ENCODE peak calls at places on chromosomes 12 and 14, in six cellular contexts. Z is neural crest cell, R is endodermal cell, X is cardiac muscle cell, I is activated B cell treated with CpG ODN at 0.5 μM for 24 hours, D is epithelial cell of esophagus. F is an unnamed sample.
A peak's percentile ranks its signal among the peaks of the same experiment; 100 is the strongest.

GRCh38 chr12:110778801-110779577 is 36.3 kb upstream of the PPP1CC start:
- DNase-seq in Z (no peak), R (no peak), X (no peak), I (no peak), D (no peak), F (no peak)

GRCh38 chr12:29728033-29728432 is 55.7 kb downstream of the TMTC1 start:
- DNase-seq in Z (no peak), R (no peak), X (no peak), I (no peak), D (no peak), F (no peak)

GRCh38 chr12:132511516-132512196 is 21.7 kb downstream of the FBRSL1 start:
- DNase-seq in Z (no peak), R (no peak), X (no peak), I (no peak), D (no peak), F (no peak)

GRCh38 chr12:13000935-13001724 is 1.1 kb upstream of the HEBP1 start:
- DNase-seq in Z (peak; percentile 52), R (peak; percentile 91), X (peak; percentile 70), I (peak; percentile 57), D (peak; percentile 59), F (peak; percentile 63)

GRCh38 chr14:32004300-32004699 is 72.8 kb upstream of the ARHGAP5 start:
- DNase-seq in Z (no peak), R (no peak), X (no peak), I (no peak), D (peak; percentile 32), F (no peak)

GRCh38 chr12:88036368-88036965 is 7.3 kb upstream of the C12orf50 start:
- DNase-seq in Z (no peak), R (no peak), X (no peak), I (no peak), D (peak; percentile 86), F (no peak)

GRCh38 chr14:72590577-72590976 is 303.3 kb downstream of the DPF3 start:
- DNase-seq in Z (no peak), R (no peak), X (no peak), I (no peak), D (no peak), F (no peak)

GRCh38 chr12:130081420-130081819 is 80.8 kb upstream of the FZD10 start:
- DNase-seq in Z (no peak), R (no peak), X (no peak), I (no peak), D (no peak), F (no peak)

GRCh38 chr14:104187121-104187889 is 48.9 kb downstream of the KIF26A start:
- DNase-seq in Z (no peak), R (no peak), X (no peak), I (no peak), D (no peak), F (no peak)

GRCh38 chr14:106215229-106215628 is 688.8 kb downstream of the TMEM121 start:
- DNase-seq in Z (no peak), R (no peak), X (no peak), I (no peak), D (no peak), F (no peak)
- TF ChIP-seq CTCF in Z (no peak), R (no peak), X (no peak), I (no peak), D (no peak), F (no peak)

DNA sequence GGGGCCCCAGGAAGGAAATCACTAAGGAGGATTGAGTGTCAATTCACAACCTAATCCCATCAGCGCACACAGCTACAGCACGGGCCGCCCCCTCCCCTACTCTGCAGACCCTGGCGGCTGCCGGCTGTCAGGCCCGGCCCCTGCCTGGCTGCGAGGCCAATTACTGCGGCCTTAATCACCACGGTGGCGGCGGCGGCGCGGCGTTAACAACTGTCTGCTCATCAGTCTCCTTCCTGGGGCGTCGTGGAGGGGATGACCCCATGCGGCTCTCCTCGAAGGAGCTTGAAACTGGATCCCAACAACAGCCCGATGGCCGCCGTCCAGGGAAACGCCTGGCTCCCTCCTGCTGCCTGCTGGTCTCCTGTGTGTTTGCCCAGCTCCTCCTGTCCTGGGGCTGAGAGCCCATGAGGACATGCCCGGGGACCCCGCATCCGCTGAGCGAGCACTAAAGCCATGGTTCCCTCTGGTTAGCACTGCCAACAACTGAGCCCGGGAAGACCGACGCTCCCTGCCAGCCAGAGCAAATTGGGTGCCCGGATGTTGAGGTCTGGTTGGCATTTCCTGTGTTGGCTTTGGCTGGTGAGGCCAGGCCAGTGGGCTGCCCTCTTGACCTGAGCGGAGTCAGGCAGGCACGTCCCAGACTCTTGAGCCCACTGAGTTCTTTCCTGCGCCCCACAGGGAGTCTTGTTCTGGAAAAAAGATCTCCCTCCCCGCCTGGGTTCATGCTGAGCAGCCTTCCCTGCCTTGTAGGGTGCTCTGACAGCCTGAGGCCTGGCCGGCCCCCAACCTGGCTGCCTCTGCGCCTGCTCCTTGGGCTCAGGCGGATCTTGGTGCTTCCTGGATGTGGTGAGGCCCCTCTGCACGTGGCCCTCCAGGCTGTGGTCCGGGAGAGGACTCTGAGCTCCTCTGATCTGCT is 21.7 kb upstream of the EIF2B2 start:
- DNase-seq in Z (no peak), R (peak; percentile 90), X (peak; percentile 33), I (no peak), D (peak; percentile 42), F (peak; percentile 11)
- TF ChIP-seq CTCF in Z (no peak), R (peak; percentile 38), X (no peak), I (no peak), D (no peak), F (no peak)

GRCh38 chr12:120231316-120232011 is 30.6 kb upstream of the RPLP0 start:
- DNase-seq in Z (no peak), R (peak; percentile 96), X (no peak), I (no peak), D (peak; percentile 97), F (no peak)

GRCh38 chr12:120238224-120238616 is 27.3 kb downstream of the PXN start:
- DNase-seq in Z (no peak), R (no peak), X (no peak), I (no peak), D (no peak), F (no peak)

GRCh38 chr12:120235369-120236123 is 30.0 kb downstream of the PXN start:
- DNase-seq in Z (no peak), R (peak; percentile 87), X (peak; percentile 45), I (no peak), D (no peak), F (no peak)

GRCh38 chr12:120236124-120236398 is 29.5 kb downstream of the PXN start:
- DNase-seq in Z (no peak), R (no peak), X (no peak), I (no peak), D (no peak), F (no peak)

GRCh38 chr12:120234643-120235368 is 30.7 kb downstream of the PXN start:
- DNase-seq in Z (peak; percentile 44), R (peak; percentile 92), X (peak; percentile 45), I (no peak), D (peak; percentile 86), F (no peak)
- TF ChIP-seq CTCF in Z (peak; percentile 63), R (peak; percentile 69), X (peak; percentile 33), I (no peak), D (peak; percentile 75), F (peak; percentile 9)

DNA sequence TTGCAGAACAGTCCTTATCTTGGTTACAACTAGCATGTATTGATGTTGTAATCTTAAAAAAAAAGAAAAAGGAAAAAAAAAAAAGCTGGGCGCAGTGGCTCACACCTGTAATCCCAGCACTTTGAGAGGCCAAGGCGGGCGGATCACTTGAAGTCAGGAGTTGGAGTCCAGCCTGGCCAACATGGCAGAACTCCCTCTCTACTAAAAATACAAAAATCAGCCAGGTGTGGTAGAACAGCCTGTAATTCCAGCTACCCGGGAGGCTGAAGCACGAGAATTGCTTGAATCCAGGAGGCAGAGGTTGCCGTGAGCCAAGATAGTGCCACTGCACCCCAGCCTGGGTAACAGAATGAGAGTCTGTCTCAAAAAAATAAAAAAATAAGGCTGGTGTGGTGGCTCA is 25.6 kb upstream of the TEAD4 start:
- DNase-seq in Z (no peak), R (no peak), X (no peak), I (no peak), D (no peak), F (no peak)
- TF ChIP-seq CTCF in Z (no peak), R (no peak), X (no peak), I (no peak), D (no peak), F (no peak)

GRCh38 chr14:52951730-52952481 is 1.1 kb upstream of the FERMT2 start:
- DNase-seq in Z (no peak), R (peak; percentile 87), X (peak; percentile 67), I (no peak), D (peak; percentile 48), F (peak; percentile 31)
- TF ChIP-seq CTCF in Z (peak; percentile 52), R (peak; percentile 65), X (peak; percentile 55), I (no peak), D (no peak), F (no peak)

DNA sequence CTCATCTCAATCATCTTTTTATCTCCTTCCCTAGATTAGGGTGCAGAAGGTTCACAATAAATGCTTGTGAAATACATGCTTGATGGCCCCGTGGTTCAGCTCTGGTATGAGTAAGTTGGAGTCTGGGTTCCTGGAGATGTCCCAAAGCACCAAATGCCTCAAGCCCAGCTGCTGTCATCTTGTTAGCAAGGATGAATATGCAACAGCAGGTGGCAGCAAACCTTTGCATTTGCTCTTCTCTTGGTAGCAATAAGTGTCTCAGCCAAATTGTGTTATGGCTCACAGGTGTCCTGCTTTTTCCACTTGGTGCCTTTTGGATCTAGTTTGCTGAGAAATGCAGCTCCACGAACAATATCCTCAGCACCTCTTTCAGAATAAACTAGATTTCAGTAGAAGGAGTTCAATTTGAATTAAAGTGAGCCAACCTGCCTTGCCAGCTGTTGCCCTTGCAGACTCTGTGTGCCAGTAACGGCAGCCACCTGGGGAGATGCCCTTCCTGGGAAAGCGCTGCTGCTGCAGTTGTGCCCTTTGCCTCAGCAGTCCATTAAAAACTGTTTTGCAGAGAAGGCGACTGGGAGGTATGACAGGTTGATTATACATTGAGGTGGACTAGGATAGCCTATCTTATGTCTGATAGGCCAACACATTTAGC is 417.3 kb downstream of the SNAPC1 start:
- DNase-seq in Z (peak; percentile 44), R (peak; percentile 87), X (peak; percentile 83), I (no peak), D (peak; percentile 88), F (peak; percentile 31)
- TF ChIP-seq CTCF in Z (peak; percentile 83), R (peak; percentile 89), X (peak; percentile 73), I (no peak), D (peak; percentile 85), F (peak; percentile 71)